ENCODE peak calls at places on chromosomes 4 and X, in five cellular contexts. S is K562, T is tibial nerve, G is gastrocnemius medialis, P is esophagus muscularis mucosa. K is an unnamed sample.

GRCh38 chr4:82428969-82429727 is 1.1 kb downstream of the HNRNPDL start:
- DNase-seq in S (peak; percentile 95), T (peak; percentile 87), G (peak; percentile 84), P (peak; percentile 96), K (peak; percentile 100)

GRCh38 chr4:155582971-155583437 is 83.6 kb upstream of the GUCY1A1 start:
- DNase-seq in S (no peak), T (no peak), G (no peak), P (no peak), K (no peak)

GRCh38 chr4:184641022-184641421 is 8.2 kb downstream of the CASP3 start:
- DNase-seq in S (no peak), T (no peak), G (no peak), P (no peak), K (no peak)

GRCh38 chr4:109214622-109215350 is 87.7 kb downstream of the COL25A1 start:
- DNase-seq in S (no peak), T (no peak), G (no peak), P (no peak), K (no peak)

GRCh38 chr4:7830747-7831146 is 108.9 kb downstream of the AFAP1 start:
- DNase-seq in S (no peak), T (no peak), G (no peak), P (no peak), K (no peak)

GRCh38 chr4:7616193-7616592 is 181.5 kb upstream of the PSAPL1 start:
- DNase-seq in S (no peak), T (no peak), G (no peak), P (no peak), K (no peak)

GRCh38 chr4:116501954-116502353 is 583.4 kb downstream of the TRAM1L1 start:
- DNase-seq in S (peak; percentile 61), T (no peak), G (no peak), P (no peak), K (no peak)

GRCh38 chrX:101749436-101749835 is 89.8 kb upstream of the ARMCX2 start:
- DNase-seq in S (no peak), T (no peak), G (no peak), P (no peak), K (no peak)

GRCh38 chr4:1325681-1326635 is 21.1 kb upstream of the UVSSA start:
- DNase-seq in S (no peak), T (no peak), G (no peak), P (no peak), K (no peak)

GRCh38 chr4:25863347-25863784 is 578 bp upstream of the SEL1L3 start:
- DNase-seq in S (no peak), T (no peak), G (no peak), P (no peak), K (peak; percentile 46)

GRCh38 chr4:10032625-10033024 is 11.3 kb upstream of the SLC2A9 start:
- DNase-seq in S (no peak), T (no peak), G (no peak), P (no peak), K (no peak)

GRCh38 chr4:25913851-25914669 is at the start of gene SMIM20:
- DNase-seq in S (peak; percentile 92), T (peak; percentile 85), G (peak; percentile 90), P (peak; percentile 97), K (peak; percentile 95)

GRCh38 chr4:40246547-40246900 is 49.7 kb downstream of the RHOH start:
- DNase-seq in S (no peak), T (no peak), G (no peak), P (no peak), K (no peak)

GRCh38 chr4:40247350-40247749 is 50.5 kb downstream of the RHOH start:
- DNase-seq in S (no peak), T (no peak), G (no peak), P (no peak), K (no peak)

GRCh38 chr4:40243390-40243948 is 46.6 kb downstream of the RHOH start:
- DNase-seq in S (no peak), T (no peak), G (no peak), P (no peak), K (peak; percentile 33)

GRCh38 chr4:40246938-40247337 is 50.1 kb downstream of the RHOH start:
- DNase-seq in S (no peak), T (no peak), G (no peak), P (no peak), K (no peak)

GRCh38 chr4:40245794-40246546 is 49.1 kb downstream of the RHOH start:
- DNase-seq in S (no peak), T (no peak), G (no peak), P (no peak), K (no peak)
- TF ChIP-seq POLR2A in S (peak; percentile 18), T (no peak), G (no peak), P (no peak), K (no peak)

DNA sequence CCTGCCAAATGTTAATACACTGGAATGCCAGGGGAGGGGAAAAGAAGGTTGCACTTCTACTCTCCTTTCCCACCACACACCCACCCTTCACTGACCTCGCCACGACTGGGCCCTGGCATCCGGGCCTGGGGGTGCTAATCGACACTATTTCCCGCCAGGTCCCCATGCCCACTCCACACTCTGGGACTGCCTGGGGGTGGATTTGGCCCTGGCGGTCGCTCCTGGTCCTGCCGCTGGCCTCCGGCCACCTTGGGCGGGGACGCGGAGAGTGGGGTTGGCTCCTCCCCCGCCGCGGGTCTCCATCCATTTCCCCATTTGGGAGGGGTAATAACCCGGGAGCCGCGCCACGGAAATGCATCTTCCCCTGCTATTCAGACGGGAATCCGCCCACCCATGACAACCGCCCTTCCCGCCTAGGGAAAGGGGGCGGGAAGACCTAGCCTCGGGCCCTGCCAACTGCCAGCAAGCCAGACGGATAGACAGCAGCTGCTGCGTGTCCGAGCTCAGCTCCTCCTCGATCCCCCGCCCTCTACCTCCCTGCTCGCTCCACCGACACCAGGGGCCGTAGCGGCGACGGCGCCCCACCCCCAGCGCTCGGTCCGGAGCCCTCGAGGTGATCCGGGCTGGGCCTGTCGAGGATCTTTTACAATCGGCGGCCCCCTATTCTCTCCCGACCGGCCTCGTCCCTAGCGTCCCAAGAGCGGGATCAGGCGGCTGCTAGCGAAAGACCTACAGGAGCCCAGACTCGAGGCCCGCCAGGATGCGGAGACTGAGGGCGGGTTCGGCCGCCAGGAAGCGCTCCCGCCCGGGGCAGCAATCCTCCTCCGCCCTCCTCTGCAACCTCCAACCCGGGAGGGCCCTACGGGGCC is 78.0 kb downstream of the RLIM start:
- DNase-seq in S (peak; percentile 8), T (peak; percentile 59), G (peak; percentile 53), P (peak; percentile 93), K (peak; percentile 94)
- TF ChIP-seq POLR2A in S (no peak), T (peak; percentile 10), G (no peak), P (no peak), K (peak; percentile 29)

GRCh38 chr4:128061566-128062536 is 739 bp downstream of the LARP1B start:
- DNase-seq in S (peak; percentile 56), T (peak; percentile 22), G (peak; percentile 46), P (peak; percentile 92), K (no peak)
- TF ChIP-seq POLR2A in S (no peak), T (no peak), G (peak; percentile 45), P (no peak), K (no peak)

DNA sequence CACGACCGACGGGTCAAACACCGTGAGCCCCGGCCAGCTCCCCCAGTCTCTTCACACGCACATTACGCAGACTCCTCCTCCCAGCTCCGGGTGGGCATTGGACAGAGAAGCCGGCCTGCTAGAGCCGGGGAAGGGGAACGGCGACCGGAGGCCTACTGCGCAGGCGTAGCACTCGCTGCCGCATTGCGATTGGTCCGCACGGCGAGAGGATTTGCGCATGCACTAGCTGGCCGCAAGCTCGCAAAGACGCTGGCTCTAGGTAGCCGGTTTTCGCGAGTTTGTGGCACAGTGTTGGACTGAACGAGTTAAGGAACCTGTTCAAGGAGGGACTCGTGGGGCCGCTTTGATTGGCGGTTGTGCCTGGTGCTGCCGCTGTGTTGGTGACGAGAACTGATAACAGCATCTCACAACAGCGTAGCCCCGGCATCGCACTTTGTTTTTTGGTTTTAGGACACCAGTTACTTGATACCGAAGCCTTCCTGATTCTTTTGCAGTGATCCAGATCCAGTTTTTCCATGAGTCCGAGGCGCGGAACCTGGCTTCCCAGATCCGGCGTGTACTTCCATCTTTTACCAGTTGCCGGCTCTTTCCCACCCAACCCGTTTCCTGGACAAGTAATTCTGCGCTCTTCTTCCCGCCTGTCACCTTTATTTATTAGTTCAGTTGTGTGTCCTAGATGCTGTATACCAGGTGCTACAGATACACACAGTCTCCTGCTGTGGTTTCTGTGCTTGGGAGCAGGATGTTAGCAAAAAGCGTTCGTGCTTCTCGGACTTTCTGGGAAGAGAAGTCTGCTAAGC is at the start of gene AIFM1:
- DNase-seq in S (peak; percentile 96), T (peak; percentile 66), G (peak; percentile 89), P (peak; percentile 96), K (peak; percentile 96)
- TF ChIP-seq POLR2A in S (peak; percentile 93), T (peak; percentile 79), G (peak; percentile 61), P (no peak), K (peak; percentile 77)

GRCh38 chr4:16897991-16898827 is at the start of gene LDB2:
- DNase-seq in S (no peak), T (peak; percentile 51), G (no peak), P (no peak), K (peak; percentile 38)
- TF ChIP-seq POLR2A in S (no peak), T (no peak), G (no peak), P (no peak), K (no peak)